ENCODE peak calls at places on chromosomes 16 and 17, in five cellular contexts. One of them, this sample, is unnamed.

GRCh38 chr16:66189951-66190350 is 176.5 kb upstream of the CDH5 start:
- DNase-seq in H1: no peak
- DNase-seq in GM12878: no peak
- DNase-seq in HepG2: no peak
- DNase-seq in K562: no peak
- DNase-seq in this sample: no peak

GRCh38 chr17:81232616-81233241 is 6.1 kb downstream of the TEPSIN start:
- DNase-seq in K562: no peak
- DNase-seq in GM12878: no peak
- DNase-seq in HepG2: no peak
- DNase-seq in H1: no peak
- DNase-seq in this sample: no peak

GRCh38 chr17:66989579-66989978 is 25.1 kb downstream of the CACNG4 start:
- DNase-seq in HepG2: no peak
- DNase-seq in H1: no peak
- DNase-seq in GM12878: no peak
- DNase-seq in K562: no peak
- DNase-seq in this sample: no peak

GRCh38 chr17:10743316-10744009 is 13.6 kb upstream of the TMEM220 start:
- DNase-seq in HepG2: no peak
- DNase-seq in H1: no peak
- DNase-seq in K562: no peak
- DNase-seq in GM12878: no peak
- DNase-seq in this sample: no peak

GRCh38 chr16:11586856-11587642 is at the start of gene LITAF:
- DNase-seq in HepG2: no peak
- DNase-seq in H1: peak
- DNase-seq in K562: peak
- DNase-seq in GM12878: no peak
- DNase-seq in this sample: peak

GRCh38 chr17:2232244-2232638 is 71.3 kb downstream of the SMG6 start:
- DNase-seq in GM12878: no peak
- DNase-seq in H1: no peak
- DNase-seq in K562: no peak
- DNase-seq in HepG2: no peak
- DNase-seq in this sample: no peak

GRCh38 chr16:1308036-1308976 is 1.1 kb upstream of the UBE2I start:
- DNase-seq in HepG2: peak
- DNase-seq in K562: peak
- DNase-seq in H1: no peak
- DNase-seq in GM12878: no peak
- DNase-seq in this sample: no peak

GRCh38 chr16:51982715-51983680 is 563.9 kb downstream of the TOX3 start:
- DNase-seq in HepG2: peak
- DNase-seq in GM12878: no peak
- DNase-seq in H1: peak
- DNase-seq in K562: peak
- DNase-seq in this sample: peak

GRCh38 chr16:12760819-12761611 is 42.7 kb downstream of the CPPED1 start:
- DNase-seq in HepG2: no peak
- DNase-seq in GM12878: no peak
- DNase-seq in H1: no peak
- DNase-seq in K562: no peak
- DNase-seq in this sample: no peak

GRCh38 chr17:75813081-75814020 is 28.7 kb downstream of the UNK start:
- DNase-seq in HepG2: no peak
- DNase-seq in H1: no peak
- DNase-seq in K562: no peak
- DNase-seq in GM12878: no peak
- DNase-seq in this sample: peak

GRCh38 chr17:83012161-83012800 is 67.1 kb upstream of the METRNL start:
- DNase-seq in GM12878: no peak
- DNase-seq in K562: no peak
- DNase-seq in H1: peak
- DNase-seq in HepG2: no peak
- DNase-seq in this sample: peak

GRCh38 chr17:82110298-82110697 is 12.3 kb upstream of the FASN start:
- DNase-seq in HepG2: peak
- DNase-seq in K562: no peak
- DNase-seq in GM12878: no peak
- DNase-seq in H1: no peak
- DNase-seq in this sample: no peak

GRCh38 chr17:72850410-72850809 is 242.1 kb downstream of the SLC39A11 start:
- DNase-seq in K562: no peak
- DNase-seq in H1: no peak
- DNase-seq in HepG2: no peak
- DNase-seq in GM12878: no peak
- DNase-seq in this sample: no peak

GRCh38 chr16:84950906-84951305 is 60.4 kb downstream of the ZDHHC7 start:
- DNase-seq in GM12878: no peak
- DNase-seq in K562: peak
- DNase-seq in HepG2: peak
- DNase-seq in H1: no peak
- DNase-seq in this sample: peak

GRCh38 chr17:38885728-38886642 is 16.1 kb downstream of the LASP1 start:
- DNase-seq in H1: no peak
- DNase-seq in HepG2: no peak
- DNase-seq in K562: no peak
- DNase-seq in GM12878: no peak
- DNase-seq in this sample: peak

GRCh38 chr17:80034654-80034976 is 1.1 kb downstream of the TBC1D16 start:
- DNase-seq in HepG2: no peak
- DNase-seq in H1: no peak
- DNase-seq in K562: no peak
- DNase-seq in GM12878: no peak
- DNase-seq in this sample: no peak
- TF ChIP-seq TAF1 in HepG2: no peak
- TF ChIP-seq TAF1 in H1: no peak
- TF ChIP-seq TAF1 in K562: no peak
- TF ChIP-seq TAF1 in GM12878: no peak
- TF ChIP-seq TAF1 in this sample: no peak

DNA sequence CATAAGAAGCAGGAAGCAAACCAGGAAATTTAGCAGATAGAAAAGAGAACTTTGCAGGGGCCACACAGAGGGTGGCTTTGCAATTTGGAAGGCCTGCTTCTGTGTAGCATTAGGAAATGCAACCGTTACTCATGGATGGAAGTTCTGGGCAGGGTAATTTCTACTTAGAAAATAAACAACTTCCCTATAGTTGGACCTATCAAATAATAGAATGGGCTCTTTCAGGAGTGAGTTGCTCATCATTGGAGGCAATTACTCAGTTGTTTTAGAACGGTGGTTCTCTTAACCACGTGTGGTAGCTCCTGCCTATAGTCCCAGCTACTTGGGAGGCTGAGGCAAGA is 25.8 kb upstream of the HS3ST2 start:
- DNase-seq in K562: no peak
- DNase-seq in HepG2: no peak
- DNase-seq in H1: no peak
- DNase-seq in GM12878: no peak
- DNase-seq in this sample: no peak
- H3K27ac ChIP-seq in K562: no peak
- H3K27ac ChIP-seq in HepG2: no peak
- H3K27ac ChIP-seq in H1: no peak
- H3K27ac ChIP-seq in GM12878: no peak
- H3K27ac ChIP-seq in this sample: peak

GRCh38 chr17:74199306-74200092 is 4.0 kb upstream of the RPL38 start:
- DNase-seq in H1: peak
- DNase-seq in K562: peak
- DNase-seq in GM12878: no peak
- DNase-seq in HepG2: peak
- DNase-seq in this sample: peak
- TF ChIP-seq TAF1 in H1: no peak
- TF ChIP-seq TAF1 in K562: no peak
- TF ChIP-seq TAF1 in GM12878: no peak
- TF ChIP-seq TAF1 in HepG2: no peak
- TF ChIP-seq TAF1 in this sample: no peak

DNA sequence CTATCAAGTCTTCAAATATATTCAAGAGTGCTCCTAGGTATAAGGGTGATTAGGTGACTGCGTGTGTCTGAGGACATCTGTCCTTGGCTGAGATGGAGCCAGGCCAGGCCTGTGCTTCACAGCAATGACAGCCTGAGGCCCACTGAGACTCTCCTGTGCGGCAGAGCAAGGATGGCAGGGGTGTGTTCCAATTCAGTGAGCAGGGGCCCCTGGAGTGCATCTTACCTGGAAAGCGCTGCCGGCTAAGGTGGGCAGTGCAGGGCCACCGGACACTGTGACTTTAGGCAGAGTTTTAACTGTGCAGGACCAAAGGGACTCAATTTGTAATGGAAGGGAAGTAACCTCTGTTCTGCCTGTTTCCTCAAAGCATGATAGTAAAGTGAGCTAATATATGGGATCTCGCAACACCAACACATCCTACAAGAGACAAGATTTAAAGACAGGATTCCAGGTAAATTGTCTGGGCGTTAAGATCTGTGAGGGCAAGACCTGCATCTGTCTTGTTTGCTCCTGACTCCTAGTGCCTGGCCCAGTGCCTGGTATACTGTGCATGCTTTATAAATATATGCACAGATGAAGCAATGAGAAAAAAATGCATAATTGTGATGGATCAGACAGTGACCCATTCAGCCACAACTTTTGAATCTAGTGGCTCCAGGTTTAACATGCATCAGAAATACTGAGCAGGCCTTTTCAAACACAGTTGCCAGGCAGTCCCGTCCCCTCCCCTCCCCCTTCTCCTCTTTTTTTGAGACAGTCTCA is 86.7 kb downstream of the MRC2 start:
- DNase-seq in K562: no peak
- DNase-seq in H1: no peak
- DNase-seq in GM12878: no peak
- DNase-seq in HepG2: no peak
- DNase-seq in this sample: no peak
- H3K27ac ChIP-seq in K562: no peak
- H3K27ac ChIP-seq in H1: peak
- H3K27ac ChIP-seq in GM12878: no peak
- H3K27ac ChIP-seq in HepG2: no peak
- H3K27ac ChIP-seq in this sample: no peak

GRCh38 chr16:3022208-3022696 is 1.5 kb downstream of the HCFC1R1 start:
- DNase-seq in HepG2: peak
- DNase-seq in K562: peak
- DNase-seq in H1: peak
- DNase-seq in GM12878: no peak
- DNase-seq in this sample: no peak
- TF ChIP-seq TAF1 in HepG2: no peak
- TF ChIP-seq TAF1 in K562: peak
- TF ChIP-seq TAF1 in H1: peak
- TF ChIP-seq TAF1 in GM12878: no peak
- TF ChIP-seq TAF1 in this sample: peak